ENCODE peak calls at places on chromosomes 13 and 19, in four cellular contexts. J, P, I and X are unnamed samples.

GRCh38 chr13:24247016-24247415 is 62.4 kb upstream of the C1QTNF9 start:
- DNase-seq in P (no peak), I (no peak), J (no peak), X (no peak)

GRCh38 chr13:33441015-33441414 is 155.5 kb upstream of the STARD13 start:
- DNase-seq in I (no peak), J (no peak), P (peak; percentile 16), X (no peak)

GRCh38 chr19:49749055-49749716 is 13.9 kb downstream of the TSKS start:
- DNase-seq in J (no peak), I (no peak), P (no peak), X (no peak)

GRCh38 chr19:55615553-55616394 is 8.6 kb downstream of the ZNF784 start:
- DNase-seq in P (no peak), J (no peak), I (no peak), X (no peak)

GRCh38 chr13:113649212-113649611 is 8.8 kb downstream of the ATP4B start:
- DNase-seq in I (peak; percentile 12), P (no peak), J (no peak), X (peak; percentile 6)

GRCh38 chr19:12494260-12494860 is 9.7 kb upstream of the ZNF709 start:
- DNase-seq in I (no peak), P (no peak), J (no peak), X (no peak)

GRCh38 chr13:83878691-83879410 is 3.4 kb downstream of the SLITRK1 start:
- DNase-seq in I (no peak), P (no peak), J (no peak), X (no peak)

GRCh38 chr19:55670280-55671053 is 4.6 kb upstream of the EPN1 start:
- DNase-seq in I (no peak), P (no peak), J (no peak), X (no peak)

GRCh38 chr13:23551213-23552008 is 18.8 kb upstream of the TNFRSF19 start:
- DNase-seq in J (no peak), P (no peak), I (no peak), X (no peak)

GRCh38 chr13:32086366-32086765 is 54.8 kb downstream of the FRY start:
- DNase-seq in I (no peak), J (no peak), P (no peak), X (peak; percentile 30)

GRCh38 chr13:32092471-32092870 is 60.9 kb downstream of the FRY start:
- DNase-seq in J (no peak), I (no peak), P (no peak), X (no peak)

GRCh38 chr13:32086791-32087441 is 55.3 kb downstream of the FRY start:
- DNase-seq in I (no peak), P (no peak), J (peak; percentile 23), X (peak; percentile 40)

DNA sequence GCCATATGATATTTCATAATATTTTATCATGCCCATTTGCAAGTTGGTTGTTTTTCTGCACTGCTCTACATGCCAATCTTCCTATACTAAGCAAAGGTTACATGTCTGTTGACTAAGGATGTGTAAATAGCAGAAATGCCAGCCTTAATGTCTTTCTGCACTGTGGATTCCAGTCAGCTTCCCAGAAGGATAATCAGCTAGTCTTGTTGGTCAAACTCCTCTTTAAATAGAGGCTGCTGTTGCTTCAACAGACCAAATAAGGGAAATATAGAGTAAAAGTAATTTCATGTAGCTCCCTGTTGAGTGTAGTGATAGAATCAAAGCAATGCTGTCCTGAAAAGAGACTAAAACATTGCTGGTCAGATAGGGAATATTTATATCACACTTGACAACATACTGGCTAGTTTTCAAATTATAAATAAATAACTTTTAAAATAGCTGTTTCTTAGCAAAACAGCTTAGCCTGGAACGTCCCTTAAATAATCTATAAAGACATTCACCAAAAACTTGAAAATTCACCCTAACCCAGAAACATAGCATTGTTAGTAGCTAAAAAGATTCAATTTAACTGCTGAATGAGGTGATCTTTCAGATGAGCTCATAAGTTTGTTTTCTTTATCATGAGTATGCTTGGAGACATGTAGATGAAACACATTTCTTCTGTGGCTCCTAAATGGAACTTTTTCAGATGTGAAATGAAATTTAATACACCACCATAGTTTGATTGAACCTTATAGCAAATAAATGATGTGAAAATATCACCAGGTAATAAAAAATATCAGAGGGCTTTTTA is 56.6 kb downstream of the FRY start:
- DNase-seq in P (no peak), J (no peak), I (no peak), X (no peak)
- H3K4me1 ChIP-seq in P (no peaks in the 10 kb centered on the region), J (no peaks in the 10 kb centered on the region), I (no peaks in the 10 kb centered on the region), X (no peaks in the 10 kb centered on the region)

GRCh38 chr19:18126097-18126496 is 26.9 kb upstream of the PIK3R2 start:
- DNase-seq in I (no peak), P (no peak), J (no peak), X (no peak)
- TF ChIP-seq CTCF in I (no peak), P (no peak), J (no peak), X (no peak)

GRCh38 chr19:40363128-40363527 is 14.6 kb downstream of the PLD3 start:
- DNase-seq in P (no peak), I (no peak), J (no peak), X (no peak)

GRCh38 chr19:40367577-40368434 is 19.3 kb downstream of the PLD3 start:
- DNase-seq in I (no peak), P (no peak), J (no peak), X (no peak)

GRCh38 chr19:40366697-40367561 is 18.4 kb downstream of the PLD3 start:
- DNase-seq in J (no peak), I (no peak), P (no peak), X (no peak)

GRCh38 chr19:40365010-40365409 is 16.5 kb downstream of the PLD3 start:
- DNase-seq in P (no peak), J (no peak), I (no peak), X (no peak)

GRCh38 chr19:40365613-40366401 is 17.3 kb downstream of the PLD3 start:
- DNase-seq in P (peak; percentile 56), J (peak; percentile 64), I (no peak), X (peak; percentile 74)
- TF ChIP-seq POLR2A in P (no peak), J (peak; percentile 50), I (no peak), X (peak; percentile 46)

GRCh38 chr13:31896427-31896826 is 135.1 kb upstream of the FRY start:
- DNase-seq in J (no peak), P (peak; percentile 20), I (no peak), X (no peak)
- H3K4me1 ChIP-seq in J (no peaks in the 10 kb centered on the region), P (no peaks in the 10 kb centered on the region), I (no peaks in the 10 kb centered on the region), X (no peaks in the 10 kb centered on the region)

DNA sequence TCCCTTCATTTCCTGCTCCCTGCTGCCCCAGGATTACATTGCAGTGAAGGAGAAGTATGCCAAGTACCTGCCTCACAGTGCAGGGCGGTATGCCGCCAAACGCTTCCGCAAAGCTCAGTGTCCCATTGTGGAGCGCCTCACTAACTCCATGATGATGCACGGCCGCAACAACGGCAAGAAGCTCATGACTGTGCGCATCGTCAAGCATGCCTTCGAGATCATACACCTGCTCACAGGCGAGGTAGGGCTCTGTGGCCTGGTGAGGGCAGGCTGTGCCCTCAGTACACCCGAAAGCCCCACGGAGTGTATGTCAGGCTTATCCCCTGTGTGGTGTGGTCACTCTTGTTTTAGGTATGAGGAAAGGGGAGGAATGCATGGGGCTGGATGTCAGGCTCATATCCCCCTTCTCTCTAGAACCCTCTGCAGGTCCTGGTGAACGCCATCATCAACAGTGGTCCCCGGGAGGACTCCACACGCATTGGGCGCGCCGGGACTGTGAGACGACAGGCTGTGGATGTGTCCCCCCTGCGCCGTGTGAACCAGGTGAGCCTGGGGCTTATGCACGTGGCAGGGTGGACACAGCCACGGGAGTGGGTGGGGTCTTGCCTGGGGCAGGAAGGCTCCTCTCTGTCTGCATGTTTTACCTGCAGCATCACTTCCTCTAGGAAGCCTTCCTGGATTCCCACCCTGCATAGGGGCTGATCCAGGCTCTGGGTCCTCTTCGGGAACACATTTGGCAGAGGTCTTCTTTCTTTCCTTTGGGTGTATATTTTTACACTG is 2.3 kb upstream of the RNF225 start:
- DNase-seq in P (no peak), J (no peak), I (no peak), X (no peak)
- TF ChIP-seq CTCF in P (no peak), J (no peak), I (no peak), X (no peak)

GRCh38 chr13:110867380-110867779 is 47.5 kb downstream of the ANKRD10 start:
- DNase-seq in P (no peak), I (no peak), J (no peak), X (no peak)

GRCh38 chr13:110868631-110869165 is 46.2 kb downstream of the ANKRD10 start:
- DNase-seq in J (no peak), I (no peak), P (no peak), X (peak; percentile 46)

GRCh38 chr13:110872034-110872767 is 42.7 kb downstream of the ANKRD10 start:
- DNase-seq in J (no peak), P (no peak), I (no peak), X (peak; percentile 49)

GRCh38 chr13:110869231-110869804 is 45.6 kb downstream of the ANKRD10 start:
- DNase-seq in J (no peak), I (no peak), P (no peak), X (peak; percentile 33)

DNA sequence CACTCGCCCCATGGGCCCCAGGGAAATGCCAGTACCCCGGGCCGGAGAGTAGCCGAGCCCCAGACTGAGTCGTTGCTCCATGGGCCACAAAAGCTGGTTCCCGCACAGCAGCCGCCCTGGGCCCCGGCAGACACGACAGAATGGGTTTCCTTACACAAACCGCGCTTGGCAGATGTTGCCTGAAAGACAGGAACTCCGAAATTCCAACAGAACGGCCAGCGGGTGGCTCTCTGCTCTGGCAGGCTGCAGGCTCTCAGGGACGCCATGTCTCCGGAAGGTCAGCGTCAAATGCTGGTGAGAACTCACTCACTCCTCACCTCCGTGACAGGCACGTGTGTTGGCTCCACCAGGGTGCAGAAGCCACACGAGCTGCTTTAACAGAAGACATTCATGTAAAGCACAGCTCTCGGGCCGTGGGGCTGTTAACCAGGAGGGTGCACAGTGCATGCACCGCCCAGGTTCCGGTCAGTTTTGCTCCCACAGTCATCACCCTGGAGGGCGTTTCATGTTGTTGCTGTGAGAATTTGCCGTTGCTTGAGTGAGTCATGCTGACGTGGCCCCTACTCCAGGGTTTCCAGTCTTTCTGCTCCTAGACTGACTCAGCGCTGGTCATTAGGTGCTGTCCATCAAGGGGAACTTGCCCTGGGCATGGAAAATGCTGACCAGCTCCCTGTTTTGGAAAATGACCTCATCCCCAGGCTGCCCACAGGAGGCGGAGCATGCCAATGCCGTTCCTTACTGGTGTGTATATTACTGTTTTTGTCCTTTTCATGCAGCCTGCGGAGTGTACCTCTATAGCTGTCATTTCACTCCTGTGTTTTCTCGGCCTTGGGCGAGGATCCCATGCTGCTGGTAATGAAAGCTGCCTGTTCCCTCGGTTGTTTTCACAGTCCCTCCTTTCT is 44.8 kb downstream of the ANKRD10 start:
- DNase-seq in I (peak; percentile 93), J (peak; percentile 57), P (peak; percentile 85), X (peak; percentile 98)
- TF ChIP-seq POLR2A in I (no peak), J (peak; percentile 19), P (no peak), X (no peak)

DNA sequence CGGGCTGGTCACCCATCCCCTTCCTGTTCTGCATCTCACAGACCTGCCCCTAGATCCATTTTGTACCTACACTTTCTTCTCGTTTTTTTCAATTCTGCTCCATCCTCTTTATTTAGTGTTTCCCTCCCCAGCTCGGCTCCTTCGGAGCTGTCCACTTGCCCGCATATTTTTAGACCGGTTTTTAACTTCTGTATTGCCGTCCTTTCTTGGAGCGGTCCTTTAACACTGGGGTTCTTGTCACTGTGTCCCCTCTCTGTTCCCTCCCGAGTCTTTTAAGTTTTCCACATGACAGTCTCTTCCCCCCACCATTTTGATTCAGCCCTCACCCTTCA is 1.7 kb downstream of the ARHGAP35 start:
- DNase-seq in I (no peak), J (no peak), P (no peak), X (peak; percentile 11)
- H3K4me1 ChIP-seq in I (peaks cover 19% of the 10 kb centered on the region), J (peaks cover 21% of the 10 kb centered on the region), P (peaks cover 45% of the 10 kb centered on the region), X (peaks cover 7% of the 10 kb centered on the region)

GRCh38 chr13:41196620-41197019 is 2.3 kb upstream of the KBTBD7 start:
- DNase-seq in I (no peak), P (no peak), J (no peak), X (no peak)
- TF ChIP-seq CTCF in I (no peak), P (no peak), J (no peak), X (no peak)